ENCODE peak calls at places on chromosome 18, in six cellular contexts. S is uterus, W is DND-41, Y is amniotic stem cell, Z is RPMI7951, M is amygdala. H is an unnamed sample.

GRCh38 chr18:3481696-3482210 is 31.8 kb downstream of the TGIF1 start:
- DNase-seq in S (no peak), W (peak), Y (no peak), Z (peak), M (peak), H (peak)

GRCh38 chr18:46672062-46672970 is 15.3 kb upstream of the LOXHD1 start:
- DNase-seq in S (no peak), W (no peak), Y (peak), Z (peak), M (no peak), H (no peak)

GRCh38 chr18:48986851-48987761 is 36.3 kb upstream of the SMAD7 start:
- DNase-seq in S (no peak), W (no peak), Y (no peak), Z (no peak), M (no peak), H (no peak)

GRCh38 chr18:33051397-33051796 is 278.6 kb upstream of the KLHL14 start:
- DNase-seq in S (no peak), W (no peak), Y (no peak), Z (no peak), M (peak), H (no peak)

GRCh38 chr18:27142891-27143290 is 42.2 kb downstream of the CHST9 start:
- DNase-seq in S (no peak), W (no peak), Y (no peak), Z (no peak), M (no peak), H (no peak)

GRCh38 chr18:27009293-27009692 is 143.8 kb upstream of the AQP4 start:
- DNase-seq in S (no peak), W (no peak), Y (no peak), Z (no peak), M (no peak), H (no peak)

GRCh38 chr18:27967938-27968803 is 208.8 kb downstream of the CDH2 start:
- DNase-seq in S (no peak), W (no peak), Y (no peak), Z (no peak), M (no peak), H (no peak)

GRCh38 chr18:56374005-56374655 is 264.3 kb downstream of the TXNL1 start:
- DNase-seq in S (no peak), W (no peak), Y (no peak), Z (no peak), M (no peak), H (no peak)

H was measured in foreskin fibroblast.